ENCODE peak calls at places on chromosomes 12 and 14, in four cellular contexts. Q, N, A and E are unnamed samples.

GRCh38 chr14:32259368-32260013 is 56.4 kb upstream of the RNU6-8 start:
- DNase-seq in Q (no peak), N (no peak), A (peak), E (no peak)

GRCh38 chr12:56521590-56522371 is at the start of gene RBMS2:
- DNase-seq in Q (peak), N (peak), A (peak), E (no peak)

GRCh38 chr12:50788562-50788961 is 24.7 kb downstream of the ATF1 start:
- DNase-seq in Q (no peak), N (peak), A (no peak), E (no peak)

GRCh38 chr12:2681426-2682205 is 113.2 kb upstream of the FKBP4 start:
- DNase-seq in Q (no peak), N (no peak), A (no peak), E (no peak)

GRCh38 chr12:2267624-2268477 is 215.1 kb downstream of the CACNA1C start:
- DNase-seq in Q (no peak), N (no peak), A (no peak), E (no peak)

GRCh38 chr12:106179086-106179485 is 40.3 kb upstream of the NUAK1 start:
- DNase-seq in Q (no peak), N (no peak), A (no peak), E (no peak)

GRCh38 chr14:84454114-84454513 is 1075.8 kb upstream of the FLRT2 start:
- DNase-seq in Q (no peak), N (no peak), A (no peak), E (no peak)

GRCh38 chr14:76834296-76834695 is 8.1 kb downstream of the LRRC74A start:
- DNase-seq in Q (no peak), N (no peak), A (no peak), E (no peak)

GRCh38 chr12:8080131-8080530 is 1.9 kb upstream of the NECAP1 start:
- DNase-seq in Q (no peak), N (no peak), A (no peak), E (no peak)

GRCh38 chr14:103803661-103804060 is 43.7 kb downstream of the PPP1R13B start:
- DNase-seq in Q (no peak), N (no peak), A (no peak), E (no peak)